ENCODE peak calls at places on chromosome 7, in five cellular contexts. T, Y, R, Q and I are unnamed samples.
A peak's percentile ranks its signal among the peaks of the same experiment; 100 is the strongest.

GRCh38 chr7:74174606-74175082 is 488 bp downstream of the EIF4H start:
- DNase-seq in T (no peak), Y (peak; percentile 16), R (no peak), Q (peak; percentile 48), I (peak; percentile 43)

GRCh38 chr7:108178393-108178792 is 48.2 kb upstream of the LAMB4 start:
- DNase-seq in T (no peak), Y (no peak), R (no peak), Q (peak; percentile 9), I (no peak)

GRCh38 chr7:148503900-148504487 is 86.6 kb upstream of the C7orf33 start:
- DNase-seq in T (no peak), Y (peak; percentile 33), R (no peak), Q (no peak), I (no peak)

GRCh38 chr7:2076649-2077064 is 156.1 kb downstream of the MAD1L1 start:
- DNase-seq in T (no peak), Y (no peak), R (no peak), Q (no peak), I (no peak)

GRCh38 chr7:130273863-130274262 is 7.2 kb downstream of the CPA2 start:
- DNase-seq in T (no peak), Y (peak; percentile 61), R (no peak), Q (no peak), I (peak; percentile 10)

GRCh38 chr7:85095816-85096215 is 91.0 kb downstream of the SEMA3D start:
- DNase-seq in T (no peak), Y (no peak), R (no peak), Q (no peak), I (no peak)

GRCh38 chr7:41134242-41134872 is 568.5 kb downstream of the INHBA start:
- DNase-seq in T (peak; percentile 44), Y (no peak), R (no peak), Q (no peak), I (no peak)

GRCh38 chr7:123601530-123601929 is at the start of gene ASB15:
- DNase-seq in T (no peak), Y (no peak), R (no peak), Q (no peak), I (no peak)

GRCh38 chr7:47580811-47581331 is 1.0 kb downstream of the TNS3 start:
- DNase-seq in T (no peak), Y (no peak), R (no peak), Q (no peak), I (no peak)

GRCh38 chr7:47582748-47583740 is 1.1 kb upstream of the TNS3 start:
- DNase-seq in T (peak; percentile 89), Y (no peak), R (no peak), Q (no peak), I (no peak)

GRCh38 chr7:47581442-47581820 is 480 bp downstream of the TNS3 start:
- DNase-seq in T (no peak), Y (no peak), R (no peak), Q (peak; percentile 63), I (peak; percentile 23)

GRCh38 chr7:47580175-47580701 is 1.7 kb downstream of the TNS3 start:
- DNase-seq in T (peak; percentile 80), Y (no peak), R (no peak), Q (peak; percentile 68), I (no peak)

GRCh38 chr7:47581821-47582747 is at the start of gene TNS3:
- DNase-seq in T (peak; percentile 64), Y (no peak), R (no peak), Q (peak; percentile 69), I (peak; percentile 60)
- TF ChIP-seq CTCF in T (no peak), Y (peak; percentile 32), R (no peak), Q (peak; percentile 19), I (no peak)

DNA sequence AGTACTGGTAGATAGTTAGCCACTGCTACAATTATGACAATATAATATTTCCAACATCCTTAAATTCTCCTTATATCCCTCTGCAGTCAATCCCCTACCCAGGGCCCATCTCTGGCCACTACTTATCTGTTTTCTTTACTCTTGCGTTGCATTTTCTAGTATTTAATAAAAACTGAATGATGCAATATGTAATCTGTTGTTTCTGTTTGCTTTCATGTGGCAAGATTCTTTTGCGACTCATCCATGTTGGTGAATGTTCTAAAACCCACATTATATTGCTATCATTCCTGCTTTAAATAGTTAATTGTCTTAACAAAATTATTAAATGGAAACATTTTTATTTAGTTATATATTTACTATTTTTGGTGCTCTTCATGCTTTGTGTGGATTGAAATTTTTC is 338.5 kb downstream of the MDFIC start:
- DNase-seq in T (no peak), Y (no peak), R (no peak), Q (no peak), I (no peak)
- TF ChIP-seq CTCF in T (no peak), Y (no peak), R (no peak), Q (no peak), I (no peak)

GRCh38 chr7:100190059-100190711 is 12.5 kb downstream of the STAG3 start:
- DNase-seq in T (no peak), Y (no peak), R (no peak), Q (no peak), I (no peak)
- TF ChIP-seq CTCF in T (peak; percentile 62), Y (peak; percentile 23), R (peak; percentile 50), Q (peak; percentile 36), I (peak; percentile 25)

GRCh38 chr7:64887756-64888508 is 15.1 kb upstream of the ZNF273 start:
- DNase-seq in T (no peak), Y (no peak), R (peak; percentile 20), Q (peak; percentile 60), I (peak; percentile 68)
- TF ChIP-seq CTCF in T (no peak), Y (no peak), R (peak; percentile 38), Q (no peak), I (peak; percentile 46)

DNA sequence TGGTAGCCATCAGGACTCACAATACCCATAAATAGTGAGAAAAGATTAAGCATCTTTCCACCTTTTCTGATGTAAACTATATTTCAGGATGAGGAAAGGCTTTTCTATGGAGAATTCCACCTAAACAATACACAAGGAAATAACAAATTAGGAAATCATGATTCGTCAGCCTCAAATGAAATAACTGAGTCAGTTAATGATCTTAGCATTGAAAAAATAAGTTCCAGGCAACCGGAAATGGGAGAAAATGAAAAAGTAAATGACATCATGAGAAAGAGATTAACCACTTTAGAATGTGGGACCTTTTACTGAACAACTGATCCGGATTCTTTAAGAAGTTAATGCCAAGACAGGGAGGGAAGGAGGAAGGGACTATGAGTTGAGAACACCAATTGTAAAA is 742.3 kb downstream of the TNS3 start:
- DNase-seq in T (no peak), Y (no peak), R (no peak), Q (no peak), I (no peak)
- TF ChIP-seq CTCF in T (no peak), Y (no peak), R (no peak), Q (no peak), I (no peak)

GRCh38 chr7:39810204-39810642 is 139.8 kb upstream of the CDK13 start:
- DNase-seq in T (peak; percentile 45), Y (no peak), R (no peak), Q (no peak), I (no peak)
- TF ChIP-seq CTCF in T (no peak), Y (no peak), R (no peak), Q (no peak), I (no peak)